ENCODE peak calls at places on chromosomes 4 and X, in ten cellular contexts. Q is K562, J is ovary, G is prostate gland, H is tibial nerve, D is HCT116, K is Peyer's patch, N is IMR-90, L is suprapubic skin, O is heart left ventricle. T is an unnamed sample. For H3K27me3, the result is how much of the 10 kb centered on the place peaks cover.

GRCh38 chr4:24560770-24561415 is 23.5 kb downstream of the DHX15 start:
- DNase-seq in Q (no peak), J (no peak), G (no peak), H (no peak), D (no peak), K (no peak), N (peak), L (no peak), O (no peak), T (no peak)

GRCh38 chr4:22485751-22486150 is 30.1 kb downstream of the ADGRA3 start:
- DNase-seq in Q (no peak), J (no peak), G (no peak), H (no peak), D (no peak), K (no peak), N (peak), L (no peak), O (no peak), T (no peak)

GRCh38 chr4:152063301-152064235 is 302.8 kb upstream of the GATB start:
- DNase-seq in Q (no peak), J (no peak), G (no peak), H (no peak), D (no peak), K (peak), N (no peak), L (peak), O (no peak), T (no peak)

GRCh38 chrX:48923771-48924170 is 4.9 kb upstream of the PIM2 start:
- DNase-seq in Q (no peak), J (no peak), G (no peak), H (no peak), D (no peak), K (no peak), N (no peak), L (no peak), O (no peak), T (no peak)

GRCh38 chr4:185656467-185656890 is 121.2 kb upstream of the PDLIM3 start:
- DNase-seq in Q (no peak), J (peak), G (peak), H (peak), D (no peak), K (no peak), N (peak), L (no peak), O (peak), T (peak)

GRCh38 chr4:8270418-8270771 is 841 bp downstream of the HTRA3 start:
- DNase-seq in Q (no peak), J (no peak), G (no peak), H (no peak), D (no peak), K (no peak), N (no peak), L (no peak), O (no peak), T (no peak)

GRCh38 chr4:24754586-24754985 is 40.8 kb upstream of the SOD3 start:
- DNase-seq in Q (no peak), J (no peak), G (no peak), H (no peak), D (no peak), K (no peak), N (no peak), L (no peak), O (no peak), T (no peak)

GRCh38 chr4:138835833-138836521 is 179.6 kb upstream of the NOCT start:
- DNase-seq in Q (peak), J (no peak), G (no peak), H (no peak), D (no peak), K (peak), N (peak), L (no peak), O (peak), T (no peak)

GRCh38 chrX:109299091-109299490 is 182.8 kb downstream of the GUCY2F start:
- DNase-seq in Q (no peak), J (no peak), G (no peak), H (no peak), D (no peak), K (no peak), N (no peak), L (no peak), O (no peak), T (no peak)

GRCh38 chrX:17521871-17522693 is 147.1 kb downstream of the NHS start:
- DNase-seq in Q (peak), J (no peak), G (no peak), H (no peak), D (peak), K (no peak), N (peak), L (no peak), O (no peak), T (no peak)

GRCh38 chrX:154304901-154305300 is 9.3 kb downstream of the TKTL1 start:
- DNase-seq in Q (no peak), J (no peak), G (no peak), H (no peak), D (no peak), K (no peak), N (no peak), L (no peak), O (no peak), T (no peak)

GRCh38 chr4:121898150-121898549 is 27.9 kb upstream of the BBS7 start:
- DNase-seq in Q (no peak), J (no peak), G (no peak), H (no peak), D (peak), K (no peak), N (no peak), L (no peak), O (no peak), T (no peak)

GRCh38 chr4:41409095-41409494 is 128.9 kb upstream of the LIMCH1 start:
- DNase-seq in Q (no peak), J (no peak), G (no peak), H (no peak), D (no peak), K (no peak), N (no peak), L (no peak), O (no peak), T (no peak)

GRCh38 chr4:37717575-37717974 is 31.4 kb upstream of the RELL1 start:
- DNase-seq in Q (no peak), J (no peak), G (no peak), H (no peak), D (no peak), K (no peak), N (peak), L (no peak), O (no peak), T (no peak)

GRCh38 chr4:29549308-29549707 is 1170.9 kb upstream of the PCDH7 start:
- DNase-seq in Q (no peak), J (no peak), G (no peak), H (no peak), D (no peak), K (no peak), N (peak), L (no peak), O (no peak), T (no peak)

GRCh38 chr4:186227221-186227620 is at the start of gene KLKB1:
- DNase-seq in Q (no peak), J (no peak), G (peak), H (no peak), D (no peak), K (no peak), N (no peak), L (no peak), O (no peak), T (no peak)

GRCh38 chr4:129232627-129233337 is 136.8 kb downstream of the C4orf33 start:
- DNase-seq in Q (no peak), J (no peak), G (no peak), H (no peak), D (no peak), K (no peak), N (no peak), L (no peak), O (no peak), T (no peak)

GRCh38 chr4:73891739-73892405 is 22.7 kb downstream of the CXCL1 start:
- DNase-seq in Q (no peak), J (no peak), G (no peak), H (no peak), D (no peak), K (no peak), N (peak), L (no peak), O (no peak), T (no peak)

GRCh38 chr4:99843413-99843812 is 26.8 kb downstream of the DAPP1 start:
- DNase-seq in Q (no peak), J (no peak), G (no peak), H (no peak), D (no peak), K (no peak), N (no peak), L (no peak), O (no peak), T (no peak)

GRCh38 chrX:14922437-14922836 is 49.2 kb downstream of the MOSPD2 start:
- DNase-seq in Q (no peak), J (no peak), G (no peak), H (no peak), D (no peak), K (no peak), N (peak), L (no peak), O (no peak), T (no peak)

GRCh38 chr4:109878355-109878754 is 30.4 kb downstream of the LRIT3 start:
- DNase-seq in Q (no peak), J (no peak), G (no peak), H (no peak), D (no peak), K (no peak), N (no peak), L (no peak), O (no peak), T (no peak)
- TF ChIP-seq POLR2A in Q (no peak), J (no peak), G (no peak), H (no peak), D (no peak), K (no peak), N (no peak), L (no peak), O (no peak), T (no peak)

GRCh38 chr4:5918331-5919030 is 25.6 kb upstream of the CRMP1 start:
- DNase-seq in Q (no peak), J (no peak), G (no peak), H (no peak), D (no peak), K (no peak), N (no peak), L (no peak), O (no peak), T (no peak)
- H3K27me3 ChIP-seq in Q (under half), J (under half), G (under half), H (under half), D (under half), K (under half), N (under half), L (half or more), O (under half), T (under half)

DNA sequence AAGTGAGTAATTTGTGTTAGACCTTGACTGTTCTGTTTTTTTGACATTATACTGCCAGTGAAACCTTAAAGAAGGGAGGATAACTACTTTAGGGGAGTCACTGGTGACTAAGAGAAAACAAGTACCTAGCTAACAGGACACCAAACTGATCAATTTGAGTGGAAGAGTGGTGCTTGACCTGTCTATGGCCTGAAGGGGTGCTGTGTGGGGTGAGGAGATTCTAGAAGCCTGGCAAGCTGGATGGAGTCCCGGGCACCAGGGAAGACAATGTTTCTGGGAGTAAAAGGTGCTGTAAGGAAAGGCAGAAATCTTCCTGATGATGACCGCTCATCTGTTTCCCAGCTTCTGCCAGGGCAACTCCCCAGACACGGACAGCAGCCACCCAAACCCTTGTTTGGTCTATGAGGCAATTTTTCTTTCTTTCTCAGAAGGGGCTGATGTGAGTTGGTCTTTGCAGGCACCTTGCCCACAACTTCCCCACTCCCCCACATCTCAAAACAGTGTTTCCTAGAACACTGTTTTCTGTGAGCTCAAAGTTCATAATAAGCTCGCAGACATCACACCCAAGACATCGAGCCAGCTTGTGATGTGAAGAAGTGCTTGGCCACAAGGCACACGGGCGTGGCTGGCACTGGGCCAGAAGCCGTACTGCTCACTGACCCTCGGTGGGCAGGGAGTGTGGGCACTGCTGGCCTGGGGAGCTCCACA is 4.6 kb downstream of the TXK start:
- DNase-seq in Q (no peak), J (no peak), G (no peak), H (no peak), D (no peak), K (peak), N (no peak), L (no peak), O (no peak), T (no peak)
- TF ChIP-seq CTCF in Q (peak), J (no peak), G (no peak), H (no peak), D (peak), K (no peak), N (no peak), L (no peak), O (no peak), T (no peak)

DNA sequence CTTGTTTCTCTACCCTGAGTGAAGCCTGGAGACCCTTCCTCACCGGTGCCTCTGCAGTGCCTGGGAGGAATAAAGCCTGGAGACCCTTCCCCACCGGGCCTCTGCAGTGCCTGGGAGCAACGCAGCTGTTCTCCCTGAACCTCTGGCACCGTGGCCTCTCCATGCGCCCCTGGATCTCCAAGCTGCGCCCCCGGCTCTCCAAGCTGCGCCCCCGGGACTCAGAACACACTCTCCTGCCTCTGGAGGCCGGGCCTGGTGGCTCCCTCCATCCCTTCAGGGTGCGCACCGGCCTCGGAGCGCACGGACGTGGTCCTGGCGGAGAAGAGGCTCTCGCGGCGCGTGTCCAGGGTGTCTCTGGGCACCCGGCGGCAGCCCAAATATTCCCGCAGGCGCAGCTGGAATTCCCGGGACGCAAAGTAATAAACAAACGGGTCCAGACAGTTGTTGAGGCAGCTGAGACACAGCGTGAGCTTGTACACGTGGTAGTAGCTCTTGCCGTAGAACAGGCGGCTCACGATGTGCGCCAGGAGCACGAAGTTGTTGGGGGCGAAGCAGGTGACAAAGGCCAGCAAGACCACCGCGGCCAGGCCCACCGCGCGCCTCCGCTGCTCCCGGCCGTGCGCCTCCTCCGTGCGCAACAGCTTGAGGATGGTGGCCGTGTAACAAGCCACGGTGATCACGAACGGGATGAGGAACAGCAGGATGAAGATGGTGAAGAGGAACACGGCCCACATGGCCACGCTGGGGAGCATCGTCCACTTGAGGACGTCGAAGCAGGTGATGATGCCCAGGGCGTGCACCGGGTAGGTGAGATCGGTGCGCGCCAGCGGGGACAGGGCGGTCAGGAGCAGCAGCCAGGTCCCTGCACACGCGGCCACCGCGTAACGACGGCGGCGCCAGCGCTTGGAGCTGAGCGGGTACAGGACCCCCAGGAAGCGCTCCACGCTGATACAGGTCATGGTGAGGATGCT is 12.8 kb upstream of the ASMTL start:
- DNase-seq in Q (no peak), J (no peak), G (no peak), H (no peak), D (no peak), K (no peak), N (no peak), L (no peak), O (peak), T (no peak)
- TF ChIP-seq POLR2A in Q (no peak), J (no peak), G (no peak), H (no peak), D (no peak), K (no peak), N (no peak), L (no peak), O (no peak), T (no peak)

T was measured in breast epithelium.